ENCODE peak calls at places on chromosomes 12 and 14, in four cellular contexts. J is NCI-H510A treated with DMSO at 0.1 percent for 48 hours; D is activated CD8-positive, alpha-beta memory T cell treated with anti-CD3 and anti-CD28 coated beads for 48 hours; I is activated T-cell treated with anti-CD3 and anti-CD28 coated beads, Interleukin-2, amount 50 U/mL, for 4 hours. H is an unnamed sample.

GRCh38 chr12:9866786-9867379 is 2.3 kb downstream of the CLEC2B start:
- DNase-seq in J (no peak), I (no peak), D (no peak), H (no peak)

GRCh38 chr12:66446276-66446675 is 144.0 kb downstream of the HELB start:
- DNase-seq in J (no peak), D (no peak), I (no peak), H (no peak)

GRCh38 chr12:132772551-132772950 is 10.9 kb upstream of the ANKLE2 start:
- DNase-seq in D (no peak), I (no peak), J (no peak), H (no peak)

GRCh38 chr12:116629451-116629850 is 70.3 kb downstream of the MAP1LC3B2 start:
- DNase-seq in D (no peak), I (no peak), J (no peak), H (no peak)

GRCh38 chr14:78340250-78340649 is 170.1 kb downstream of the NRXN3 start:
- DNase-seq in I (no peak), D (no peak), J (no peak), H (no peak)

GRCh38 chr12:113325938-113326337 is 9.0 kb downstream of the SLC8B1 start:
- DNase-seq in J (no peak), I (no peak), D (no peak), H (peak)

GRCh38 chr12:18496156-18496555 is 234.8 kb downstream of the PIK3C2G start:
- DNase-seq in D (no peak), J (no peak), I (no peak), H (no peak)

GRCh38 chr14:68020999-68021663 is 201.6 kb downstream of the RAD51B start:
- DNase-seq in I (no peak), J (peak), D (no peak), H (no peak)

GRCh38 chr12:66129934-66130266 is 650 bp downstream of the LLPH start:
- DNase-seq in J (peak), I (no peak), D (no peak), H (peak)

GRCh38 chr12:96986883-96987523 is 79.9 kb downstream of the NEDD1 start:
- DNase-seq in D (no peak), I (no peak), J (peak), H (peak)

GRCh38 chr12:79514730-79515525 is 175.8 kb downstream of the PAWR start:
- DNase-seq in D (no peak), J (no peak), I (no peak), H (peak)

GRCh38 chr14:104637546-104638003 is 33.0 kb upstream of the TMEM179 start:
- DNase-seq in D (no peak), I (no peak), J (no peak), H (no peak)